ENCODE peak calls at places on chromosomes 7 and 10, in ten cellular contexts. K is GM23338, P is brain microvascular endothelial cell, F is tibial artery, A is HCT116, G is neural progenitor cell, I is fibroblast of lung, W is AG04450, Q is MM.1S, T is cardiac muscle cell. D is an unnamed sample.

GRCh38 chr7:84291756-84292155 is 97.2 kb upstream of the SEMA3A start:
- DNase-seq in K (no peak), P (no peak), F (no peak), A (no peak), G (peak; percentile 82), I (no peak), W (no peak), Q (no peak), T (no peak), D (no peak)

GRCh38 chr7:128347573-128348147 is 4.0 kb upstream of the RBM28 start:
- DNase-seq in K (peak; percentile 74), P (peak; percentile 49), F (no peak), A (peak; percentile 18), G (peak; percentile 69), I (no peak), W (no peak), Q (peak; percentile 42), T (peak; percentile 71), D (no peak)

GRCh38 chr10:26380815-26381214 is 57.3 kb upstream of the APBB1IP start:
- DNase-seq in K (no peak), P (no peak), F (no peak), A (no peak), G (no peak), I (peak; percentile 6), W (no peak), Q (no peak), T (no peak), D (no peak)

GRCh38 chr10:48811917-48812316 is 127.2 kb downstream of the WDFY4 start:
- DNase-seq in K (no peak), P (peak; percentile 24), F (no peak), A (no peak), G (no peak), I (peak; percentile 10), W (no peak), Q (no peak), T (no peak), D (no peak)

GRCh38 chr7:107049480-107049879 is 5.0 kb downstream of the PRKAR2B start:
- DNase-seq in K (no peak), P (no peak), F (no peak), A (no peak), G (no peak), I (no peak), W (no peak), Q (no peak), T (no peak), D (no peak)

GRCh38 chr10:60536529-60537114 is 146.9 kb upstream of the ANK3 start:
- DNase-seq in K (no peak), P (peak; percentile 69), F (no peak), A (peak; percentile 48), G (no peak), I (peak; percentile 91), W (no peak), Q (no peak), T (peak; percentile 21), D (no peak)

GRCh38 chr7:113918946-113919345 is at the start of gene PPP1R3A:
- DNase-seq in K (peak; percentile 35), P (peak; percentile 41), F (no peak), A (no peak), G (no peak), I (no peak), W (no peak), Q (no peak), T (no peak), D (no peak)

GRCh38 chr10:128063736-128064614 is 62.2 kb downstream of the MKI67 start:
- DNase-seq in K (peak; percentile 30), P (no peak), F (peak; percentile 64), A (no peak), G (no peak), I (peak; percentile 11), W (no peak), Q (no peak), T (no peak), D (no peak)

GRCh38 chr7:149869291-149869650 is 4.5 kb upstream of the ATP6V0E2 start:
- DNase-seq in K (no peak), P (no peak), F (no peak), A (no peak), G (no peak), I (no peak), W (no peak), Q (no peak), T (no peak), D (no peak)

GRCh38 chr7:127995866-127996215 is 35.4 kb downstream of the LRRC4 start:
- DNase-seq in K (no peak), P (no peak), F (no peak), A (no peak), G (no peak), I (no peak), W (no peak), Q (no peak), T (peak; percentile 15), D (no peak)

DNA sequence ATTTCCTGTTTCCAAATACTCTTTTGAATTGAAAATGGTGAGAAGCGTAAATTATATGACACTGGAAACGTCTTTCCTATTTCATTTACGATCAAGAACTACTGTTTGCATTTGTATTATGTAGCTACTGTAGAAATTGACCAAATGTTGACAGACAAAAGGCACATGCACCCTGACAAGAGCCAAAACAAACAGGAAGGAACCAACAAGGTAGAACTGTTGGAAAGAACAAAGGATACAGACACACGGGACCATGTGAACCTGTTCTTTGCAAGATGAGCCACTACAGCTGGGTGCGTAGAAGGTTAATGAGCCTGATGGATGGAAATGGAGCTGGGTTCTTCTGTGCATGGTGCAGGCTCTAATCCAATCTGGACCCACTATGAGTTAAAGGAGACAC is 48.4 kb upstream of the FZD8 start:
- DNase-seq in K (no peak), P (no peak), F (no peak), A (no peak), G (no peak), I (no peak), W (no peak), Q (no peak), T (no peak), D (no peak)
- H3K27ac ChIP-seq in K (no peak overlapping the region), P (no peak overlapping the region), F (no peak overlapping the region), A (no peak overlapping the region), G (no peak overlapping the region), I (no peak overlapping the region), W (no peak overlapping the region), Q (no peak overlapping the region), T (no peak overlapping the region), D (no peak overlapping the region)

DNA sequence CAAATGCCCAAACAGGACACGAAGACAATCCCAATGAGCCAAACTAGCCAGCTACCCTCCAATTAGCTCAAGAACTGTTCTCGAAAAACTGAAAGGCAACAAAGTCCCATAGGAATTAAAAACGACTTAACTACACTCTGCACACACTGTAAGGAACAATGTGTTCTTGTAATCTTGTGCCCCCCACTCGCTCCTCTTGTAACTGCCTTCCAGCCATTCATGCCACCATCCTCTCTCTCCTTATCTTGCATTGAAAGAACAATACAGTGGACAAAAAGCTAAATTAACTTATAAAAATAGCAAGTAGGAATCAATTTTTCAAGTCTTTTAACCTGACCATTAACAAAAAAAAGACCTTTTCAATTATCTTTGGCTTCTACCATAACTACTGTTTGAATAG is 2.9 kb downstream of the CYTH3 start:
- DNase-seq in K (no peak), P (no peak), F (no peak), A (no peak), G (no peak), I (no peak), W (no peak), Q (no peak), T (no peak), D (no peak)
- H3K4me3 ChIP-seq in K (no peak overlapping the region), P (no peak overlapping the region), F (no peak overlapping the region), A (no peak overlapping the region), G (no peak overlapping the region), I (no peak overlapping the region), W (no peak overlapping the region), Q (no peak overlapping the region), T (no peak overlapping the region), D (no peak overlapping the region)

GRCh38 chr10:35707642-35708425 is 65.7 kb upstream of the FZD8 start:
- DNase-seq in K (no peak), P (no peak), F (no peak), A (no peak), G (no peak), I (no peak), W (no peak), Q (no peak), T (no peak), D (no peak)
- TF ChIP-seq CTCF in K (no peak), P (no peak), F (no peak), A (no peak), G (no peak), I (no peak), W (no peak), Q (no peak), T (no peak), D (no peak)

GRCh38 chr10:98125940-98126631 is 8.4 kb upstream of the R3HCC1L start:
- DNase-seq in K (no peak), P (no peak), F (no peak), A (no peak), G (no peak), I (no peak), W (no peak), Q (no peak), T (no peak), D (no peak)
- H3K27ac ChIP-seq in K (no peak overlapping the region), P (no peak overlapping the region), F (no peak overlapping the region), A (no peak overlapping the region), G (no peak overlapping the region), I (no peak overlapping the region), W (no peak overlapping the region), Q (peak overlapping the region; percentile 29), T (no peak overlapping the region), D (no peak overlapping the region)